ENCODE peak calls at places on chromosomes 2 and 18, in four cellular contexts. P, R, A and M are unnamed samples. For H3K36me3, the result is how much of the 10 kb centered on the place peaks cover.

GRCh38 chr2:64730551-64731305 is 77.0 kb upstream of the SERTAD2 start:
- DNase-seq in P (no peak), R (peak), A (peak), M (peak)

GRCh38 chr2:39665811-39666488 is at the start of gene TMEM178A:
- DNase-seq in P (peak), R (no peak), A (peak), M (no peak)

GRCh38 chr2:42918671-42919335 is 126.4 kb upstream of the HAAO start:
- DNase-seq in P (no peak), R (no peak), A (no peak), M (no peak)

GRCh38 chr2:237429761-237430160 is 15.8 kb upstream of the COL6A3 start:
- DNase-seq in P (no peak), R (no peak), A (no peak), M (no peak)

GRCh38 chr2:118748245-118748885 is 99.1 kb downstream of the EN1 start:
- DNase-seq in P (no peak), R (no peak), A (no peak), M (no peak)

GRCh38 chr2:122831644-122832043 is 1076.2 kb downstream of the TSN start:
- DNase-seq in P (no peak), R (no peak), A (no peak), M (no peak)

GRCh38 chr2:49619804-49620203 is 465.5 kb upstream of the FSHR start:
- DNase-seq in P (peak), R (no peak), A (peak), M (no peak)

GRCh38 chr2:183291436-183291835 is 167.2 kb downstream of the NUP35 start:
- DNase-seq in P (no peak), R (no peak), A (no peak), M (no peak)

GRCh38 chr18:45103319-45104070 is 422.8 kb downstream of the SETBP1 start:
- DNase-seq in P (no peak), R (no peak), A (no peak), M (no peak)

GRCh38 chr18:44943201-44943881 is 262.7 kb downstream of the SETBP1 start:
- DNase-seq in P (peak), R (no peak), A (peak), M (no peak)

GRCh38 chr2:207549145-207549544 is 19.4 kb downstream of the CREB1 start:
- DNase-seq in P (no peak), R (no peak), A (no peak), M (no peak)

GRCh38 chr2:67544286-67544685 is 147.2 kb downstream of the ETAA1 start:
- DNase-seq in P (no peak), R (no peak), A (no peak), M (no peak)

GRCh38 chr2:205496777-205497176 is 185.5 kb upstream of the NRP2 start:
- DNase-seq in P (no peak), R (no peak), A (peak), M (no peak)

GRCh38 chr2:31810200-31810917 is 200.4 kb downstream of the MEMO1 start:
- DNase-seq in P (no peak), R (no peak), A (no peak), M (no peak)

GRCh38 chr2:144801766-144802165 is 281.8 kb upstream of the ZEB2 start:
- DNase-seq in P (peak), R (no peak), A (peak), M (peak)

GRCh38 chr18:48546411-48546810 is 7.6 kb downstream of the CTIF start:
- DNase-seq in P (no peak), R (no peak), A (peak), M (no peak)

GRCh38 chr2:97068074-97068473 is 26.6 kb downstream of the FAHD2B start:
- DNase-seq in P (no peak), R (no peak), A (no peak), M (no peak)

GRCh38 chr2:121796239-121796638 is 40.8 kb downstream of the TSN start:
- DNase-seq in P (no peak), R (no peak), A (no peak), M (no peak)

GRCh38 chr18:79334496-79335233 is 61.1 kb upstream of the NFATC1 start:
- DNase-seq in P (no peak), R (no peak), A (no peak), M (no peak)

GRCh38 chr18:9827856-9828793 is 57.6 kb upstream of the TXNDC2 start:
- DNase-seq in P (no peak), R (peak), A (peak), M (peak)

GRCh38 chr2:239791727-239792648 is 233.2 kb downstream of the NDUFA10 start:
- DNase-seq in P (no peak), R (no peak), A (peak), M (no peak)

GRCh38 chr18:57674891-57675290 is 53.3 kb upstream of the NARS1 start:
- DNase-seq in P (no peak), R (no peak), A (no peak), M (no peak)

GRCh38 chr18:49490246-49490762 is 3.3 kb upstream of the C18orf32 start:
- DNase-seq in P (no peak), R (no peak), A (no peak), M (no peak)

GRCh38 chr2:98576666-98577312 is 31.5 kb downstream of the COA5 start:
- DNase-seq in P (no peak), R (no peak), A (no peak), M (no peak)

GRCh38 chr2:195682077-195682476 is 25.1 kb downstream of the SLC39A10 start:
- DNase-seq in P (no peak), R (no peak), A (no peak), M (no peak)

GRCh38 chr2:67259581-67260347 is 137.4 kb upstream of the ETAA1 start:
- DNase-seq in P (peak), R (peak), A (no peak), M (no peak)

GRCh38 chr2:209845666-209846065 is 74.0 kb downstream of the UNC80 start:
- DNase-seq in P (no peak), R (no peak), A (no peak), M (no peak)

GRCh38 chr2:489838-490237 is 187.4 kb downstream of the TMEM18 start:
- DNase-seq in P (no peak), R (no peak), A (no peak), M (no peak)

GRCh38 chr2:185608799-185609198 is 129.8 kb upstream of the FSIP2 start:
- DNase-seq in P (no peak), R (no peak), A (peak), M (peak)

GRCh38 chr2:48339451-48339850 is 190.5 kb upstream of the STON1 start:
- DNase-seq in P (no peak), R (no peak), A (no peak), M (no peak)

GRCh38 chr2:111698743-111699554 is 185.0 kb downstream of the ANAPC1 start:
- DNase-seq in P (peak), R (peak), A (peak), M (peak)

GRCh38 chr2:228378696-228379425 is 197.4 kb upstream of the SPHKAP start:
- DNase-seq in P (no peak), R (no peak), A (no peak), M (no peak)

GRCh38 chr2:181047829-181048228 is 67.4 kb downstream of the UBE2E3 start:
- DNase-seq in P (peak), R (no peak), A (no peak), M (no peak)

GRCh38 chr2:152432206-152432653 is 97.3 kb downstream of the FMNL2 start:
- DNase-seq in P (no peak), R (peak), A (peak), M (no peak)

GRCh38 chr18:54946149-54946581 is 13.1 kb downstream of the CCDC68 start:
- DNase-seq in P (no peak), R (peak), A (peak), M (no peak)

GRCh38 chr18:49804096-49804495 is 9.2 kb downstream of the ACAA2 start:
- DNase-seq in P (no peak), R (no peak), A (no peak), M (no peak)

GRCh38 chr2:11596801-11597200 is 63.0 kb downstream of the GREB1 start:
- DNase-seq in P (no peak), R (no peak), A (no peak), M (no peak)

GRCh38 chr18:51447351-51447896 is 249.9 kb upstream of the MEX3C start:
- DNase-seq in P (peak), R (peak), A (no peak), M (no peak)

GRCh38 chr2:136010126-136010525 is 24.7 kb upstream of the DARS1 start:
- DNase-seq in P (no peak), R (no peak), A (no peak), M (no peak)

GRCh38 chr18:44887227-44887631 is 206.5 kb downstream of the SETBP1 start:
- DNase-seq in P (no peak), R (peak), A (peak), M (no peak)

GRCh38 chr2:175755656-175756386 is 246.2 kb downstream of the LNPK start:
- DNase-seq in P (no peak), R (no peak), A (no peak), M (no peak)

GRCh38 chr2:175750195-175750594 is 251.9 kb downstream of the LNPK start:
- DNase-seq in P (no peak), R (no peak), A (no peak), M (no peak)

DNA sequence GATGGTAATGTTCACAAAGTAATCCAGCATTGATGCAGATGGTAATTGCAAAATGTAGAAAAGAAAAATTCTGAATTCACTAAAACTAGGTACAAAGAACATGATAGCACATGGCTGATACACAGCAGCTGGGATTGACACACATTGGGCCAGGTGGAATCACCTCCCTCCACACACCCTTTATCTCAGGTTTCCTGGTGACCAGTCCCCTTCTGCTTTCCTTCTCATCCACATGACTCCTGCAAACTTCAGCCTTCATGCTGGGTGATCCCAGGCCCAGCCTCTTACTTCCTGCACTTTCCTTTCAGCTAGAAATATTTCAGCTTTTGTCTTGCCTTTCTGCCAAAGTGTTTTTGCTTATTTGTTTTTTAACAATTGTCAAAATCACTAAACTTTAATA is 246.9 kb downstream of the LNPK start:
- DNase-seq in P (peak), R (no peak), A (no peak), M (no peak)
- H3K36me3 ChIP-seq in P (under half), R (under half), A (under half), M (under half)

GRCh38 chr18:21004721-21005120 is 106.9 kb downstream of the ROCK1 start:
- DNase-seq in P (no peak), R (no peak), A (peak), M (no peak)
- H3K36me3 ChIP-seq in P (under half), R (under half), A (under half), M (under half)

GRCh38 chr2:215374642-215375466 is 61.0 kb downstream of the FN1 start:
- DNase-seq in P (no peak), R (no peak), A (no peak), M (no peak)

GRCh38 chr2:215374002-215374401 is 61.9 kb downstream of the FN1 start:
- DNase-seq in P (no peak), R (no peak), A (no peak), M (no peak)

GRCh38 chr2:215370116-215370965 is 58.5 kb downstream of the ATIC start:
- DNase-seq in P (no peak), R (no peak), A (no peak), M (no peak)

GRCh38 chr2:215372968-215373649 is 61.2 kb downstream of the ATIC start:
- DNase-seq in P (no peak), R (no peak), A (no peak), M (no peak)

GRCh38 chr2:215371915-215372897 is 60.3 kb downstream of the ATIC start:
- DNase-seq in P (no peak), R (no peak), A (no peak), M (no peak)
- H3K36me3 ChIP-seq in P (half or more), R (half or more), A (half or more), M (half or more)

DNA sequence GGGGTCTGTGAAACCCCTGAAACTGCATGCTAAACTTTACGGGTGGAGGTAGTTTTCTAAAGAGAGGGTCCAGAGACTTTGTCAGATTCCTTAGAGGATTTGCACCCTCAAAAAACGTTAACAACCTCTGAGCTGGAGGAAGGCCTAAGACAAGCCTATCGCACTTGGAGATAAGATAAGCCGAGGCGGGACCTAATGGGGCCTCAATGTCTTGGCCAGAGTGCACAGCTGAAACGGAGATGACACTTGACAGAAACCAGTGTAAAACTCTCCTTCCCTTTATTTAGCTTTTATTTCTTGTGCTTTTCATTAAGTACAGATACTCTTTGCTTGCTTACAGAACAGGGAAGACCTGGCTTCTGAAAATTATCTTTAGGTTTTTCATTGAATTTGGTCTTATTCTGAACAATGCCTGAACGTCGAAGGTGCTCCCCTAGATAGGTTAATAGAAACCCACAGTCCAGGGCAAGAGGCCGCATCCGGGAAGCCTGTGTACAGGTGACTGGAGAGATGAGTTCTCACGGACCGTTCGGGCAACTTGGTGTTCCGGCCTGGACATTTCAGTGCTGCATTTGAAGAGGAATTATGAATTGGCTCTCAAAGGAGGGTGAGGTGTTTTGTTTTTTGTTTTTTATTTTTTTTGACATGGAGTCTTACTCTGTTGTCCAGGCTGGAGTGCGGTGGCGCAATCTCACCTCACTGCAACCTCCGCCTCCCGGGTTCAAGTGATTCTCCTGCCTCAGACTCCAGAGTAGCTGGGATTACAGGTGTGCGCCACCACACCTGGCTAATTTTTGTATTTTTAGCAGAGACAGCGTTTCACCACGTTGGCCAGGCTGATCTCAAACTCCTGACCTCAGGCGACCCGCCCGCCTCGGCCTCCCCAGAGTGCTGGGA is 49.7 kb downstream of the SH3BP4 start:
- DNase-seq in P (no peak), R (no peak), A (no peak), M (no peak)
- H3K36me3 ChIP-seq in P (under half), R (under half), A (under half), M (under half)

GRCh38 chr2:80610108-80610507 is 305.6 kb upstream of the LRRTM1 start:
- DNase-seq in P (no peak), R (no peak), A (no peak), M (no peak)
- H3K36me3 ChIP-seq in P (under half), R (under half), A (under half), M (under half)

DNA sequence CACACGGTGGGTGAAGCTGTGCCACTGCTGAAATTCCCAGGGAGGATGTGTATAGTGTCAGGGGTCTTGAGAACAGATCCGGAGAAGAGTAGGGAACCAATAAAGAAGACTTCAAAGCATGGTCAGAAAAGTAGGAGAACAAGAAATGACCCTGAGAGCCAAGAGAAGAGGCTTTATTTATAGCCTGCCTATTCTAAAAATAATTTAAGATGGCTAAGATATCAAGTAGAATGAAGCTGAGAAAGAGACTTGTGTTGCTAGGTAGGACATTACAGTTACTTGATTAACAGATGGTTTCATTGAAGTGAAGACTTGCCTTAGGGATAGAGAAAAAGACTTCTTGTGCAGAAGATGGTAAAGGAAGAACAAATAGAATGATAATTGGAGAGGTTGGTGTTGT is 43.7 kb downstream of the GALNT1 start:
- DNase-seq in P (no peak), R (no peak), A (no peak), M (no peak)
- H3K36me3 ChIP-seq in P (under half), R (under half), A (under half), M (under half)

GRCh38 chr2:102726128-102727087 is 35.4 kb upstream of the TMEM182 start:
- DNase-seq in P (no peak), R (no peak), A (no peak), M (no peak)
- H3K36me3 ChIP-seq in P (under half), R (under half), A (under half), M (under half)

GRCh38 chr2:69524799-69525198 is 87.6 kb upstream of the NFU1 start:
- DNase-seq in P (peak), R (no peak), A (no peak), M (no peak)
- H3K36me3 ChIP-seq in P (under half), R (half or more), A (under half), M (under half)

DNA sequence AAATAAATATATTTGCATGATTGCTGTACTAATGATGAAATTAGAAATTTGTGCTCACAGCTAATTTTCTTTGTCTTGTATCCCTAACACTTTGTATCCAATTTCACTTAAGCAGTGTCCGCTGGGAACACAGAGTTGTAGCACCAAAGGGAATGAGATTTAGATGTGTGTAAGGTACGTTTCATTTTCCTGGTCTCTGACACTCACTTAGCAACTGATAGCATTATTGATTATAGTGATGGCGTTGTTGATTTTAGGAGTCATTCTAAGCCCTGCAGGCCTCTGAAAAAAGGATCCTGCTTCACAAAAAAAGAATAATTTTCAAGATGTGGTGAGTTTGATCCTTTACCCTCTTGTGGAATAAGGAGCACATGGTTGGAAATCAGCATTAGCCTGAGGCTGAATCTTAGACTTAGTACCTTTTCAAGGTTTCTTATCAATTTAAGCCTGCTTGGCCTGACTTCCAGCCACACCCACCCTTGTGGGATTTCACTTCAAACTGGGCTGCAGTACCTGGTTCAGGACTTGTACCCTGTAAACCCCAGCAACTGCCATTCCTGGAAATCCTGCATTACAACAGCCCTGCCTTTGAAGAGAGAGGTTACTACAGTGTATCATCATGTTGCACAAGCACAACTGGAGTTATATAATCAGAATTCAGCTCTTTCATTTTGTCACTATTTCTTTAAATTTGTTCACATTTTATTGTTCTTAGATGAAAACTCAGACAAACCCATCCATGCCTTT is 116.2 kb downstream of the RND3 start:
- DNase-seq in P (peak), R (no peak), A (no peak), M (no peak)
- H3K36me3 ChIP-seq in P (under half), R (under half), A (under half), M (under half)

DNA sequence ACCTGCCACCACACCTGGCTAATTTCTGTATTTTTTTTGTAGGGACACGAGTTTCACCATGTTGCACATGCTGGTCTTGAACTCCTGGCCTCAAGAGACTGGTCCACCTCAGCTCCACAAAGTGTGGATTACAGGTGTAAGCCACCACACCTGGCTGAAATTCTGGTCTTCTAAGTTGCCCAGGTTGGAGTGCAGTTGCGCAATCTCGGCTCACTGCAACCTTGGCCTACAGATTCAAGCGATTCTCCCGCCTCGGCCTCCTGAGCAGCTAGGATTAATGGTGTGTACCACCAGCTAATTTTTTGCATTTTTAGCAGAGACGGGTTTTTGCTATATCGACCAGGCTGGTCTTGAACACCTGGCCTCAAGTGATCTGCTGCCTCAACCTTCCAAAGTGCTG is 5.6 kb downstream of the POLR2D start:
- DNase-seq in P (no peak), R (no peak), A (no peak), M (no peak)
- H3K36me3 ChIP-seq in P (under half), R (under half), A (half or more), M (half or more)